ENCODE peak calls at places on chromosomes 2 and 18, in seven cellular contexts. G is GM12878, R is right atrium auricular region, C is body of pancreas, H is psoas muscle, M is fibroblast of lung, B is sigmoid colon. Q is an unnamed sample. For H3K4me1, the result is how much of the 10 kb centered on the place peaks cover.

GRCh38 chr2:200575957-200576356 is 9.9 kb upstream of the AOX1 start:
- DNase-seq in H (no peak), B (no peak), C (no peak), R (no peak), G (no peak), M (peak), Q (no peak)

GRCh38 chr2:159982842-159983785 is 79.3 kb downstream of the PLA2R1 start:
- DNase-seq in H (no peak), C (no peak), G (no peak), M (peak), B (no peak), R (no peak), Q (no peak)

GRCh38 chr2:182666674-182667320 is 49.3 kb upstream of the DNAJC10 start:
- DNase-seq in B (no peak), G (no peak), C (no peak), M (peak), H (no peak), R (no peak), Q (no peak)

GRCh38 chr2:127575941-127576432 is 40.5 kb downstream of the MYO7B start:
- DNase-seq in H (no peak), B (no peak), G (no peak), R (no peak), M (no peak), C (no peak), Q (no peak)

GRCh38 chr18:77178559-77178958 is 46.0 kb upstream of the MBP start:
- DNase-seq in M (peak), H (no peak), G (no peak), R (no peak), C (no peak), B (no peak), Q (no peak)

GRCh38 chr2:224946911-224947310 is 95.4 kb downstream of the DOCK10 start:
- DNase-seq in C (no peak), R (no peak), H (no peak), M (peak), G (no peak), B (no peak), Q (no peak)

GRCh38 chr2:155930312-155930711 is 402.2 kb downstream of the NR4A2 start:
- DNase-seq in H (no peak), R (no peak), B (no peak), G (no peak), C (no peak), M (no peak), Q (no peak)

GRCh38 chr2:60738679-60739078 is 17.4 kb upstream of the PAPOLG start:
- DNase-seq in B (peak), G (no peak), M (no peak), C (no peak), H (no peak), R (no peak), Q (no peak)

GRCh38 chr18:48228301-48228715 is 180.9 kb downstream of the ZBTB7C start:
- DNase-seq in B (peak), R (peak), M (peak), G (no peak), H (peak), C (no peak), Q (no peak)

GRCh38 chr2:112141623-112142001 is 3.4 kb downstream of the FBLN7 start:
- DNase-seq in B (no peak), M (no peak), C (no peak), H (no peak), R (peak), G (no peak), Q (no peak)

GRCh38 chr2:151071382-151071781 is 190.3 kb downstream of the RBM43 start:
- DNase-seq in B (no peak), R (no peak), H (no peak), C (no peak), M (peak), G (no peak), Q (no peak)

GRCh38 chr18:55706893-55707292 is 118.9 kb upstream of the TCF4 start:
- DNase-seq in M (peak), B (no peak), R (no peak), H (no peak), G (no peak), C (no peak), Q (no peak)

GRCh38 chr18:62486290-62486964 is 36.4 kb upstream of the ZCCHC2 start:
- DNase-seq in G (no peak), R (no peak), C (peak), M (no peak), B (no peak), H (no peak), Q (no peak)

GRCh38 chr2:147636238-147636887 is 208.5 kb upstream of the ACVR2A start:
- DNase-seq in H (no peak), B (no peak), M (peak), G (no peak), R (no peak), C (no peak), Q (no peak)

GRCh38 chr2:1767939-1768691 is 23.8 kb upstream of the PXDN start:
- DNase-seq in R (no peak), H (no peak), B (no peak), C (no peak), G (no peak), M (no peak), Q (no peak)

GRCh38 chr2:10380048-10380926 is 67.8 kb downstream of the ODC1 start:
- DNase-seq in H (no peak), R (no peak), M (peak), B (no peak), G (no peak), C (no peak), Q (no peak)

GRCh38 chr2:238155051-238155760 is 3.6 kb upstream of the ERFE start:
- DNase-seq in R (peak), B (no peak), G (no peak), H (peak), M (peak), C (no peak), Q (no peak)

GRCh38 chr18:5779922-5780321 is 115.4 kb downstream of the TMEM200C start:
- DNase-seq in H (no peak), B (no peak), R (no peak), G (no peak), M (no peak), C (no peak), Q (no peak)

GRCh38 chr18:22167091-22167470 is 2.3 kb upstream of the GATA6 start:
- DNase-seq in C (peak), H (no peak), M (no peak), G (no peak), R (peak), B (no peak), Q (no peak)

GRCh38 chr2:2147024-2147900 is 183.8 kb downstream of the MYT1L start:
- DNase-seq in B (no peak), H (no peak), C (no peak), G (no peak), R (no peak), M (no peak), Q (no peak)

GRCh38 chr2:120118471-120118870 is 104.7 kb downstream of the TMEM185B start:
- DNase-seq in C (no peak), M (no peak), H (no peak), R (no peak), G (no peak), B (no peak), Q (no peak)

GRCh38 chr18:48799724-48800315 is 150.9 kb downstream of the SMAD7 start:
- DNase-seq in H (no peak), C (peak), M (no peak), R (peak), B (peak), G (no peak), Q (no peak)

GRCh38 chr18:59353079-59353680 is 5.9 kb downstream of the LMAN1 start:
- DNase-seq in M (no peak), H (no peak), C (no peak), B (no peak), R (no peak), G (no peak), Q (no peak)

GRCh38 chr2:121010998-121011397 is 274.0 kb downstream of the TFCP2L1 start:
- DNase-seq in M (no peak), C (no peak), G (no peak), B (no peak), R (no peak), H (no peak), Q (no peak)

GRCh38 chr18:79380816-79381806 is 14.6 kb upstream of the NFATC1 start:
- DNase-seq in G (no peak), C (peak), B (peak), R (peak), H (peak), M (peak), Q (no peak)

GRCh38 chr2:1781291-1782080 is 37.2 kb upstream of the PXDN start:
- DNase-seq in M (no peak), B (no peak), R (no peak), C (no peak), G (no peak), H (no peak), Q (no peak)

GRCh38 chr18:35071819-35072247 is 30.6 kb downstream of the MAPRE2 start:
- DNase-seq in B (no peak), G (no peak), R (no peak), H (no peak), M (no peak), C (no peak), Q (no peak)

DNA sequence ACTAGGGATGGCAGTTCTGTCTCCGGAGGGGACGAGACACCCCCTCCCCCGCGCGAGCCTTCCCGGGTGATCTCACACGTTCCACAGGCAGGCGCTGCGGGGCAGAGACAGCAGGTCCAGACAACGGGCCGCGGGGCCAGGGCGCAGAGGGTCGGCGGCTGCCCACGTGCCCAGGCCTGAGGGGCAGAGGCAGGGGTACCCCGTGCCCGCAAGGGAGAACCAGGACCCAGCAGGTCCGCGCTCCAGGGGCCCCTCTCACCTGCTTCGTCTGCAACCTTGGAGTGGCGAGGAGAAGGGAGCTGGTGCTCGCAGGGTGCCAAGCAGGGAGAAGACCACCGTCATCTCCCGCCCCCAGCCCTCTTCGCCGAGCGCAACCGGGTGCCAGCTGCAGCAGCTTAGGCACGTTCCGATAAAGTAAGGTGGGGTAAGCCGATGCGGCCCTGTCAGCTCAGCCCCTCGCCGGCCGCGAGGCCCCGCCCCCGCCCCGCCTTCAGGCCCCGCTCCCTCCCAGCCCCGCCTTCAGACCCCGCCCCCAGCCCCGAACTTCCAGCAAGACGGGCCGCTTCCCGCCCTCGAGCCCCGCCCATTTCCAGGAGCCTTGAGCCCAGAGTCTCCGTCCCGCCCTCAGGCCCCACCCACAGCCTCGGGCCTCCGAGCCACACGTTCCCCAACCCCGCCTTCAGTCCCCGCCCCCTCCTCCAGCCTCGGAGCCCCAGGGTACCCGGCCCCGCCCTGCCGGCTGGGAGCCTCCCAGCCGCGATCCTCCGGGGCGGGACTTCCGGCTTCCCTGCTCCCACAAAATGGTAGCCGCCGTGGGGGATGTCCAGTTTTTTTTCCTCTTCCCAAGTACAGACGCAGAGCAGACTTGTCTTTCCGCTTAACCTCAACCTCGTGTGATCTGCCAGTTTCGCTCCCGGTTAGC is at the start of gene GPR155:
- DNase-seq in M (peak), R (peak), H (peak), C (peak), B (peak), G (peak), Q (peak)
- TF ChIP-seq CTCF in M (no peak), R (no peak), H (no peak), C (peak), B (peak), G (peak), Q (no peak)

DNA sequence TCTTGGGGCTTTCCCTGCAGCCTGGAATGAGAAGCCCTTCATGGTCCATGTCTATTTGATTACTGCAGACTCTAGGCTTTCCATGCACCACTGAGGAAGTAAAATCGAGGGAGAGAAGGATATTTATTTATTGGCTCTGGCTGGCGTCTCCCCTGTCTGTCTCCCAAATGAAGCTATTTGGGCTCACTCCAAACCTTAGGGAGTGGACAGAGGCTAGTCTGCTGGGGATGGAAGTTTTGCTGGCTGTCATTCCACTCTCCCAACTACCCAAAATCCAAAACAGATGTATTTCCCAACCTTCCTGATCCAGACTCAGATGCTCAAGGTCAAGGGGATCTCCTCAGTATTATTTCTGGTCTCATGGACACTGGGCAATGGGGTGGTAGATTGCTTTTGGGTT is 33.7 kb downstream of the TMEM17 start:
- DNase-seq in B (no peak), R (no peak), M (no peak), H (no peak), G (no peak), C (no peak), Q (no peak)
- H3K4me1 ChIP-seq in B (under half), R (under half), M (under half), H (under half), G (under half), C (under half), Q (half or more)

GRCh38 chr2:162732946-162733698 is 105.4 kb downstream of the KCNH7 start:
- DNase-seq in R (no peak), C (peak), H (no peak), B (no peak), M (no peak), G (peak), Q (no peak)
- H3K27ac ChIP-seq in R (no peak), C (peak), H (no peak), B (no peak), M (no peak), G (peak), Q (peak)

DNA sequence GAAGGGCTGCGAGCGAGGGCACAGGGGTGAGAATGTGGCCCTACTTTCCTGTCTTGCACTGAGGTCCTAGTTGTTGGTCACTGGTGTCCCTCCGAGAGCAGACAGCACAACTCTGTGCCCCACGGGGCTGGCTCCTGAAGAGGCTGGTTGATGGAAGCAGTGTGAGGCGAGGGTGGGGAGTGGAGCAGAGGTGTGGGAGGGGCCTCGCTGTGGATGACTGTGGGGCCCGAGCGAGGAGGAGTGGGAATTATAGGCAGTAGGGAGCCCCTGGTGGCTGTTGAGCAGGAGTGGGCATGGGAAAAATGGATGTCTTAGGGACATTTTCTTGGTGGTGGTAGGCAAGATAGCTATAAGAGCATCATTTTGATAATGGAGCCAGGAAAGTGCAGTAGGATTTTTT is 660.5 kb upstream of the HS6ST1 start:
- DNase-seq in C (no peak), G (no peak), H (no peak), B (no peak), M (no peak), R (no peak), Q (no peak)
- TF ChIP-seq CTCF in C (no peak), G (no peak), H (no peak), B (no peak), M (no peak), R (no peak), Q (no peak)

DNA sequence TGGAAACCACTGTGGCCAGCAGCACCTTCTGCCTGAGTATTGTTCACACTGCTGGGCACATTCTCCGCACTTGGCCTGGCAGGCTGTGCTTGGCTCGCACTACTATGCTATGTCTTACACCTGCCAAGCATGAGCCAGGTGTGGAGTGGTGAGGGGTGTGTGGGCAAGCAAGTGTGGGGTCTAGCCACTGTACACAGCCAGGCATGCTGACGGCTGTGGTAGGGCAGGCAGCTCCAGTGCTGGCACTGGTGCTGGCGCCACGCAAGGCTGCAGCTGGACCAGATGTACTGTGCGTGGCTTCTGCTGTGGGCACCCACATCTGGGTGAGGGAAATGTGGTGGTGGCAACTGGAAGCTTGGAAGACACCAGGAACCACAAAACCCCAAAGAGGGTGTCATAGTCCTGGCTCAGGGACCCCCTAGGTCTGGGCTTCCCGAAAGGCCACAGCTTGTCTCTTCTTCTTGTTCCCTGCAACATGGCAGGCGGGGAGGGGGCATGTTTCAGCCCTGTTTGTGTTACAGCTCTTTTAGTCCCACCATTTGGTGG is 101.5 kb downstream of the ALMS1 start:
- DNase-seq in H (no peak), R (no peak), G (no peak), C (no peak), M (no peak), B (no peak), Q (no peak)
- H3K4me1 ChIP-seq in H (under half), R (under half), G (under half), C (under half), M (under half), B (under half), Q (under half)

Q was measured in esophagus squamous epithelium.